ENCODE peak calls at places on chromosomes 1 and 21, in four cellular contexts. F, S, C and K are unnamed samples.

GRCh38 chr1:117289316-117289715 is 77.9 kb upstream of the MAN1A2 start:
- DNase-seq in F (no peak), C (no peak), S (no peak), K (no peak)

GRCh38 chr1:76129731-76130130 is 55.2 kb downstream of the ST6GALNAC3 start:
- DNase-seq in F (no peak), C (no peak), S (no peak), K (no peak)

GRCh38 chr21:45109831-45110492 is 35.6 kb downstream of the ADARB1 start:
- DNase-seq in C (no peak), S (no peak), F (no peak), K (no peak)

GRCh38 chr1:202034683-202035462 is 24.5 kb downstream of the ELF3 start:
- DNase-seq in C (no peak), F (peak), S (peak), K (peak)

GRCh38 chr1:115237507-115237906 is 100.5 kb downstream of the NGF start:
- DNase-seq in S (no peak), F (no peak), C (no peak), K (no peak)

GRCh38 chr21:42830456-42831455 is 48.6 kb downstream of the WDR4 start:
- DNase-seq in F (no peak), C (no peak), S (no peak), K (no peak)

GRCh38 chr1:90187186-90187585 is 192.3 kb downstream of the ZNF326 start:
- DNase-seq in C (no peak), F (no peak), S (no peak), K (no peak)

GRCh38 chr1:204706838-204707509 is 21.4 kb upstream of the LRRN2 start:
- DNase-seq in C (peak), S (no peak), F (no peak), K (no peak)

GRCh38 chr1:5403935-5404334 is 588.3 kb downstream of the NPHP4 start:
- DNase-seq in F (no peak), S (no peak), C (no peak), K (no peak)

GRCh38 chr1:242449211-242449610 is 75.3 kb downstream of the PLD5 start:
- DNase-seq in C (peak), S (no peak), F (no peak), K (no peak)

GRCh38 chr1:204591473-204592090 is 75.4 kb downstream of the MDM4 start:
- DNase-seq in C (no peak), F (peak), S (peak), K (no peak)